ENCODE peak calls at places on chromosome 1, in four cellular contexts. One of them, this sample, is unnamed.

GRCh38 chr1:60589916-60590315 is 492.4 kb upstream of the NFIA start:
- DNase-seq in neuronal stem cell: no peak
- DNase-seq in Karpas-422: no peak
- DNase-seq in IMR-90: no peak
- DNase-seq in this sample: no peak

GRCh38 chr1:17265950-17266349 is 17.1 kb downstream of the PADI3 start:
- DNase-seq in neuronal stem cell: no peak
- DNase-seq in Karpas-422: no peak
- DNase-seq in IMR-90: no peak
- DNase-seq in this sample: no peak

GRCh38 chr1:39761016-39761415 is 10.1 kb downstream of the OXCT2 start:
- DNase-seq in neuronal stem cell: no peak
- DNase-seq in Karpas-422: no peak
- DNase-seq in IMR-90: no peak
- DNase-seq in this sample: no peak

GRCh38 chr1:119859647-119860046 is 36.7 kb downstream of the ADAM30 start:
- DNase-seq in neuronal stem cell: no peak
- DNase-seq in Karpas-422: no peak
- DNase-seq in IMR-90: peak; percentile 89
- DNase-seq in this sample: no peak

GRCh38 chr1:28144203-28145135 is 32.0 kb downstream of the PTAFR start:
- DNase-seq in neuronal stem cell: no peak
- DNase-seq in Karpas-422: peak; percentile 91
- DNase-seq in IMR-90: peak; percentile 80
- DNase-seq in this sample: no peak

GRCh38 chr1:234309243-234309597 is 64.0 kb upstream of the COA6 start:
- DNase-seq in neuronal stem cell: no peak
- DNase-seq in Karpas-422: no peak
- DNase-seq in IMR-90: no peak
- DNase-seq in this sample: no peak

GRCh38 chr1:23793018-23793781 is 2.3 kb downstream of the LYPLA2 start:
- DNase-seq in neuronal stem cell: no peak
- DNase-seq in Karpas-422: no peak
- DNase-seq in IMR-90: no peak
- DNase-seq in this sample: no peak

GRCh38 chr1:41261926-41262618 is 20.0 kb upstream of the SCMH1 start:
- DNase-seq in neuronal stem cell: no peak
- DNase-seq in Karpas-422: no peak
- DNase-seq in IMR-90: no peak
- DNase-seq in this sample: no peak

GRCh38 chr1:22132517-22133235 is 10.2 kb downstream of the WNT4 start:
- DNase-seq in neuronal stem cell: no peak
- DNase-seq in Karpas-422: no peak
- DNase-seq in IMR-90: peak; percentile 71
- DNase-seq in this sample: no peak

GRCh38 chr1:168469690-168470089 is 74.1 kb downstream of the XCL2 start:
- DNase-seq in neuronal stem cell: no peak
- DNase-seq in Karpas-422: no peak
- DNase-seq in IMR-90: peak; percentile 40
- DNase-seq in this sample: no peak

GRCh38 chr1:7886346-7886745 is 33.5 kb upstream of the UTS2 start:
- DNase-seq in neuronal stem cell: no peak
- DNase-seq in Karpas-422: no peak
- DNase-seq in IMR-90: peak; percentile 14
- DNase-seq in this sample: no peak

GRCh38 chr1:7479544-7479943 is 291.6 kb upstream of the VAMP3 start:
- DNase-seq in neuronal stem cell: no peak
- DNase-seq in Karpas-422: no peak
- DNase-seq in IMR-90: no peak
- DNase-seq in this sample: no peak

GRCh38 chr1:42756956-42757891 is 9.6 kb downstream of the P3H1 start:
- DNase-seq in neuronal stem cell: peak; percentile 43
- DNase-seq in Karpas-422: peak; percentile 79
- DNase-seq in IMR-90: peak; percentile 72
- DNase-seq in this sample: peak; percentile 81

GRCh38 chr1:231021540-231022031 is 18.5 kb downstream of the FAM89A start:
- DNase-seq in neuronal stem cell: no peak
- DNase-seq in Karpas-422: no peak
- DNase-seq in IMR-90: peak; percentile 46
- DNase-seq in this sample: no peak

GRCh38 chr1:197200468-197200899 is 54.0 kb upstream of the ASPM start:
- DNase-seq in neuronal stem cell: peak; percentile 6
- DNase-seq in Karpas-422: peak; percentile 58
- DNase-seq in IMR-90: peak; percentile 5
- DNase-seq in this sample: peak; percentile 12

GRCh38 chr1:87683557-87683956 is 354.9 kb downstream of the LMO4 start:
- DNase-seq in neuronal stem cell: no peak
- DNase-seq in Karpas-422: no peak
- DNase-seq in IMR-90: no peak
- DNase-seq in this sample: no peak

GRCh38 chr1:230375795-230376194 is 50.3 kb downstream of the PGBD5 start:
- DNase-seq in neuronal stem cell: no peak
- DNase-seq in Karpas-422: no peak
- DNase-seq in IMR-90: no peak
- DNase-seq in this sample: peak; percentile 19

GRCh38 chr1:5427026-5427613 is 565.1 kb downstream of the NPHP4 start:
- DNase-seq in neuronal stem cell: no peak
- DNase-seq in Karpas-422: no peak
- DNase-seq in IMR-90: no peak
- DNase-seq in this sample: peak; percentile 7

GRCh38 chr1:116448785-116449385 is 75.8 kb downstream of the ATP1A1 start:
- DNase-seq in neuronal stem cell: no peak
- DNase-seq in Karpas-422: no peak
- DNase-seq in IMR-90: peak; percentile 9
- DNase-seq in this sample: no peak

GRCh38 chr1:44237721-44238457 is 24.6 kb downstream of the DMAP1 start:
- DNase-seq in neuronal stem cell: peak; percentile 66
- DNase-seq in Karpas-422: peak; percentile 78
- DNase-seq in IMR-90: peak; percentile 25
- DNase-seq in this sample: peak; percentile 89

GRCh38 chr1:247110627-247111258 is 6.6 kb upstream of the ZNF669 start:
- DNase-seq in neuronal stem cell: peak; percentile 11
- DNase-seq in Karpas-422: no peak
- DNase-seq in IMR-90: peak; percentile 6
- DNase-seq in this sample: peak; percentile 53

GRCh38 chr1:99264201-99265021 is at the start of gene PLPPR4:
- DNase-seq in neuronal stem cell: peak; percentile 53
- DNase-seq in Karpas-422: no peak
- DNase-seq in IMR-90: peak; percentile 43
- DNase-seq in this sample: peak; percentile 87

GRCh38 chr1:85935234-85935633 is 221.3 kb downstream of the COL24A1 start:
- DNase-seq in neuronal stem cell: no peak
- DNase-seq in Karpas-422: no peak
- DNase-seq in IMR-90: peak; percentile 16
- DNase-seq in this sample: no peak

GRCh38 chr1:60234761-60235160 is 161.2 kb upstream of the C1orf87 start:
- DNase-seq in neuronal stem cell: no peak
- DNase-seq in Karpas-422: no peak
- DNase-seq in IMR-90: no peak
- DNase-seq in this sample: no peak

GRCh38 chr1:236523704-236524141 is at the start of gene LGALS8:
- DNase-seq in neuronal stem cell: peak; percentile 41
- DNase-seq in Karpas-422: peak; percentile 68
- DNase-seq in IMR-90: peak; percentile 80
- DNase-seq in this sample: peak; percentile 69

GRCh38 chr1:182588460-182589396 is at the start of gene RNASEL:
- DNase-seq in neuronal stem cell: no peak
- DNase-seq in Karpas-422: peak; percentile 80
- DNase-seq in IMR-90: peak; percentile 77
- DNase-seq in this sample: peak; percentile 73

GRCh38 chr1:32178380-32179192 is 889 bp upstream of the TXLNA start:
- DNase-seq in neuronal stem cell: no peak
- DNase-seq in Karpas-422: no peak
- DNase-seq in IMR-90: no peak
- DNase-seq in this sample: no peak

GRCh38 chr1:33005117-33005811 is 31.4 kb downstream of the AK2 start:
- DNase-seq in neuronal stem cell: no peak
- DNase-seq in Karpas-422: no peak
- DNase-seq in IMR-90: no peak
- DNase-seq in this sample: no peak

GRCh38 chr1:25615563-25616079 is 970 bp upstream of the MAN1C1 start:
- DNase-seq in neuronal stem cell: peak; percentile 29
- DNase-seq in Karpas-422: no peak
- DNase-seq in IMR-90: no peak
- DNase-seq in this sample: no peak

GRCh38 chr1:183646780-183647179 is 6.3 kb downstream of the APOBEC4 start:
- DNase-seq in neuronal stem cell: no peak
- DNase-seq in Karpas-422: no peak
- DNase-seq in IMR-90: no peak
- DNase-seq in this sample: no peak

GRCh38 chr1:193058529-193059281 is 455 bp downstream of the UCHL5 start:
- DNase-seq in neuronal stem cell: peak; percentile 31
- DNase-seq in Karpas-422: peak; percentile 89
- DNase-seq in IMR-90: peak; percentile 56
- DNase-seq in this sample: no peak

GRCh38 chr1:165481820-165482532 is 37.0 kb upstream of the RXRG start:
- DNase-seq in neuronal stem cell: peak; percentile 11
- DNase-seq in Karpas-422: no peak
- DNase-seq in IMR-90: peak; percentile 84
- DNase-seq in this sample: no peak

GRCh38 chr1:61079898-61080336 is 2.4 kb upstream of the NFIA start:
- DNase-seq in neuronal stem cell: no peak
- DNase-seq in Karpas-422: no peak
- DNase-seq in IMR-90: peak; percentile 67
- DNase-seq in this sample: peak; percentile 60

GRCh38 chr1:109997204-109997866 is 12.8 kb downstream of the AHCYL1 start:
- DNase-seq in neuronal stem cell: no peak
- DNase-seq in Karpas-422: no peak
- DNase-seq in IMR-90: no peak
- DNase-seq in this sample: no peak

GRCh38 chr1:235304549-235305451 is 23.2 kb downstream of the ARID4B start:
- DNase-seq in neuronal stem cell: no peak
- DNase-seq in Karpas-422: peak; percentile 58
- DNase-seq in IMR-90: peak; percentile 31
- DNase-seq in this sample: no peak

GRCh38 chr1:15765495-15766194 is 7.0 kb downstream of the FBLIM1 start:
- DNase-seq in neuronal stem cell: no peak
- DNase-seq in Karpas-422: peak; percentile 62
- DNase-seq in IMR-90: peak; percentile 61
- DNase-seq in this sample: no peak

GRCh38 chr1:185864889-185865288 is 130.7 kb downstream of the HMCN1 start:
- DNase-seq in neuronal stem cell: no peak
- DNase-seq in Karpas-422: no peak
- DNase-seq in IMR-90: peak; percentile 97
- DNase-seq in this sample: no peak

GRCh38 chr1:202161151-202162048 is 998 bp upstream of the PTPN7 start:
- DNase-seq in neuronal stem cell: no peak
- DNase-seq in Karpas-422: no peak
- DNase-seq in IMR-90: no peak
- DNase-seq in this sample: no peak
- H2AFZ ChIP-seq in neuronal stem cell: peak overlapping the region; percentile 61
- H2AFZ ChIP-seq in Karpas-422: no peak overlapping the region
- H2AFZ ChIP-seq in IMR-90: no peak overlapping the region
- H2AFZ ChIP-seq in this sample: no peak overlapping the region

GRCh38 chr1:10795305-10796021 is 983 bp downstream of the CASZ1 start:
- DNase-seq in neuronal stem cell: no peak
- DNase-seq in Karpas-422: no peak
- DNase-seq in IMR-90: no peak
- DNase-seq in this sample: peak; percentile 45
- H2AFZ ChIP-seq in neuronal stem cell: peak overlapping the region; percentile 80
- H2AFZ ChIP-seq in Karpas-422: no peak overlapping the region
- H2AFZ ChIP-seq in IMR-90: no peak overlapping the region
- H2AFZ ChIP-seq in this sample: no peak overlapping the region

DNA sequence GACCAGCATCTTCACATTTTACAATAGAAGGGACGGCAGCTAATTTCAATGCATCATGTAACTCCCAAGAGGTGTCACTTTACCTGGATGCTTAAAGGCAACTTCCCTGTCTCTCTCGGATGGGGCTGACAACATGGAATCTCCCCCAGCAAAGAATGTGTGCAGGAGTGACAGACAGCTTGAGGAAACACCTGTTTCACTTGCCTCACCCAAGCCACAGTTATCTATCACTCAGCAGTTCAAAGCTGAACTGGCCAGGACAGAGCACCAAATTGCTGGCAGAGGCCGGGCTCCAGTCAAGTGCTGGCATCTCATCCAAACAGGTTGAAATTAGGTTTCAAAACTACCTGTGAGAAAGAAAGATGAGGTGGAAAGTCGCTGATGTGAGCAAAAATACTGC is 538.0 kb upstream of the PLXNA2 start:
- DNase-seq in neuronal stem cell: no peak
- DNase-seq in Karpas-422: no peak
- DNase-seq in IMR-90: no peak
- DNase-seq in this sample: no peak
- H2AFZ ChIP-seq in neuronal stem cell: no peak overlapping the region
- H2AFZ ChIP-seq in Karpas-422: no peak overlapping the region
- H2AFZ ChIP-seq in IMR-90: no peak overlapping the region
- H2AFZ ChIP-seq in this sample: no peak overlapping the region

DNA sequence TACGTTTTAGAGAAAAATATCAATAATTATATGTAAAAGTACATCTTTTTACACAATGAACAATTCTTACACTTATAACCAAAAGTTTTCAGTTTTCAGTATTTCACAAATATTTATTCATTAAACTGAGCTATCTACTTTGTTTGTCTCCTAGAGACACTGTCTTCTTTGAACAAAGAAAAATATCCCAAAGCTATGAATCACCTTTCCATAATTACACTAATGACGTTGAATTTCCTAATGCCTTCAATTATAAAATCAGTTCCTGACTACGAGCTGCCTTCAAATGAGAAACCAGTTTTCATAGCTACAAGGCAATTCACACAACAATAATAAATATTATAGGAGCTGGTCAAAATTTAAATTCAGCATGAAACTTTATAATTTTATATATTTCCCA is 201.8 kb upstream of the BRINP3 start:
- DNase-seq in neuronal stem cell: no peak
- DNase-seq in Karpas-422: no peak
- DNase-seq in IMR-90: no peak
- DNase-seq in this sample: no peak
- H2AFZ ChIP-seq in neuronal stem cell: no peak overlapping the region
- H2AFZ ChIP-seq in Karpas-422: no peak overlapping the region
- H2AFZ ChIP-seq in IMR-90: no peak overlapping the region
- H2AFZ ChIP-seq in this sample: no peak overlapping the region

This sample was measured in neural progenitor cell.